ENCODE peak calls at places on chromosome 16, in six cellular contexts. One of them, this sample, is unnamed.

GRCh38 chr16:81293909-81294802 is 20.6 kb upstream of the GAN start:
- DNase-seq in K562: no peak
- DNase-seq in HFFc6: no peak
- DNase-seq in tibial nerve: no peak
- DNase-seq in fibroblast of mammary gland: no peak
- DNase-seq in Caco-2: no peak
- DNase-seq in this sample: no peak

GRCh38 chr16:27429981-27430441 is 28.0 kb downstream of the IL21R start:
- DNase-seq in K562: no peak
- DNase-seq in HFFc6: no peak
- DNase-seq in tibial nerve: no peak
- DNase-seq in fibroblast of mammary gland: no peak
- DNase-seq in Caco-2: no peak
- DNase-seq in this sample: no peak

GRCh38 chr16:555528-556478 is 4.4 kb upstream of the PRR35 start:
- DNase-seq in K562: no peak
- DNase-seq in HFFc6: no peak
- DNase-seq in tibial nerve: no peak
- DNase-seq in fibroblast of mammary gland: no peak
- DNase-seq in Caco-2: no peak
- DNase-seq in this sample: no peak

GRCh38 chr16:64615647-64616280 is 506.1 kb downstream of the CDH11 start:
- DNase-seq in K562: no peak
- DNase-seq in HFFc6: no peak
- DNase-seq in tibial nerve: no peak
- DNase-seq in fibroblast of mammary gland: no peak
- DNase-seq in Caco-2: no peak
- DNase-seq in this sample: no peak

GRCh38 chr16:11056090-11056988 is 112.0 kb downstream of the CLEC16A start:
- DNase-seq in K562: no peak
- DNase-seq in HFFc6: no peak
- DNase-seq in tibial nerve: no peak
- DNase-seq in fibroblast of mammary gland: no peak
- DNase-seq in Caco-2: no peak
- DNase-seq in this sample: no peak

GRCh38 chr16:87483481-87483880 is 9.3 kb downstream of the ZCCHC14 start:
- DNase-seq in K562: no peak
- DNase-seq in HFFc6: no peak
- DNase-seq in tibial nerve: no peak
- DNase-seq in fibroblast of mammary gland: no peak
- DNase-seq in Caco-2: no peak
- DNase-seq in this sample: no peak

GRCh38 chr16:72847187-72848044 is 200.5 kb downstream of the ZFHX3 start:
- DNase-seq in K562: peak; percentile 30
- DNase-seq in HFFc6: peak; percentile 39
- DNase-seq in tibial nerve: no peak
- DNase-seq in fibroblast of mammary gland: peak; percentile 38
- DNase-seq in Caco-2: peak; percentile 48
- DNase-seq in this sample: no peak

GRCh38 chr16:46859719-46860152 is 24.4 kb upstream of the GPT2 start:
- DNase-seq in K562: peak; percentile 31
- DNase-seq in HFFc6: peak; percentile 93
- DNase-seq in tibial nerve: no peak
- DNase-seq in fibroblast of mammary gland: peak; percentile 94
- DNase-seq in Caco-2: peak; percentile 46
- DNase-seq in this sample: peak; percentile 52

GRCh38 chr16:69481901-69482341 is 57.5 kb downstream of the CYB5B start:
- DNase-seq in K562: peak; percentile 33
- DNase-seq in HFFc6: no peak
- DNase-seq in tibial nerve: peak; percentile 73
- DNase-seq in fibroblast of mammary gland: peak; percentile 82
- DNase-seq in Caco-2: peak; percentile 28
- DNase-seq in this sample: no peak

DNA sequence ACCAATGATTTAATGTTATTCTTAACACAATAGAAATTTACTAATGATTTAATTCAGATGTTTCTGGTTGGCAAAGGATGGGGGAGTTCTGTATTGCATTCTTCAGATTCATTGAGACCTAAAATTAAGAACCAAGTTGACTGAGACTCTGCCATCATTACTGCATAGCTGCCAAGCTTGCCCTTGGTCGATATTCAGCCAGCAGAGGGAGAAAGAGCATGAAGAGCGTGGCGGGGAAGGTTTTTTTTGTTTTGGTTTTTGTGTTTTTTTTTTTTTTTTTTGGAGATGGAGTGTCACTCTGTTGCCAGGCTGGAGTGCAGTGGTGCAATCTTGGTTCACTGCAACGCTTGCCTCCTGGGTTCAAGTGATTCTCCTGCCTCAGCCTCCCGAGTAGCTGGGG is 659.4 kb upstream of the EEF2KMT start:
- DNase-seq in K562: no peak
- DNase-seq in HFFc6: no peak
- DNase-seq in tibial nerve: no peak
- DNase-seq in fibroblast of mammary gland: no peak
- DNase-seq in Caco-2: no peak
- DNase-seq in this sample: no peak
- TF ChIP-seq CTCF in K562: no peak
- TF ChIP-seq CTCF in HFFc6: no peak
- TF ChIP-seq CTCF in tibial nerve: no peak
- TF ChIP-seq CTCF in fibroblast of mammary gland: no peak
- TF ChIP-seq CTCF in Caco-2: no peak
- TF ChIP-seq CTCF in this sample: no peak

DNA sequence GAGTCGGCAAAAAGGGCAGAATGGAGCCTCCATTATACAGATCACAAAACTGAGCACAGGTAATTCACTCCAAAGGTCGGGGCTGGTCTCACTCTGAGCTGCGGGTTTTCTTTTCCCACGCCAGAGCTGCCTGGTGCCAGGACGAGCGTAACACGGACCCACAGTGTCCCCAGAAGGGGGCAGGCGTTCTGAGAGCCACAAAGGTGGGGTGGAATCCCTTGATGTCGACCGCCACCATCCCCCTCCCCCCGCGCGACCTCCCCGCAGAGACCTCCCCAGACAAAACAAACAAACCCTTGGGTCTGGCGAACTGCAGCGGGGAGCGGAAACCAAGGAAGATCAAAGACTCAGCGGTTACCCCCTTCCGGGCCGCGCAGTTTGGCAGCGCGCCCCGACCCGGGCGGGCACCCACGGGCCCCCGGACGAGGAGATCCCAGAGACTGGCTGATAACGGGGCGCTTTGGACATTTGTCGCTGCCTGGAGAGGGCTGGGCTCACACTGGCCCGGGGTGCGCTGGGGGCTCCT is 793 bp upstream of the NKD1 start:
- DNase-seq in K562: no peak
- DNase-seq in HFFc6: no peak
- DNase-seq in tibial nerve: no peak
- DNase-seq in fibroblast of mammary gland: no peak
- DNase-seq in Caco-2: peak; percentile 76
- DNase-seq in this sample: no peak
- TF ChIP-seq CTCF in K562: no peak
- TF ChIP-seq CTCF in HFFc6: no peak
- TF ChIP-seq CTCF in tibial nerve: peak; percentile 14
- TF ChIP-seq CTCF in fibroblast of mammary gland: no peak
- TF ChIP-seq CTCF in Caco-2: peak; percentile 60
- TF ChIP-seq CTCF in this sample: no peak

DNA sequence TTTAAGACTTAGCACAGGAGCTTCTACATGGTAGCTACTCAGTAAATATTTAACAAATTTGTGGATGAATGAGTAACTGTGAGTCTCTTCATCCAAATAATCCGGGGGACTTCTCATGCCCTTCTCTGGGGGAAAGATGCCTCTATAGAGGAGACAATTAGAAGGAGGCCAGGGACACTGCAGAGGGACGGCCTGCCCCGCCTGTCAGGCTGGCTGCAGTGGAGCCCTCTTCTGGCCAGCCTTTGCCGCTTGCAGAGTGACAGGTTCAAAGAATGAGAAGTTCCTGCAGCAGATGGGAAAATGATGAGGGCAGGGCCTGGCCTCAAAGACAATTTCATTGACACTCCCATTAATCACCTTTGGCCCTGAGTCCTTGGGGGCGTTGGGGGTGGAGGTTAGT is 339.1 kb downstream of the MAF start:
- DNase-seq in K562: peak; percentile 42
- DNase-seq in HFFc6: no peak
- DNase-seq in tibial nerve: no peak
- DNase-seq in fibroblast of mammary gland: no peak
- DNase-seq in Caco-2: peak; percentile 45
- DNase-seq in this sample: no peak
- TF ChIP-seq CTCF in K562: peak; percentile 75
- TF ChIP-seq CTCF in HFFc6: no peak
- TF ChIP-seq CTCF in tibial nerve: no peak
- TF ChIP-seq CTCF in fibroblast of mammary gland: no peak
- TF ChIP-seq CTCF in Caco-2: peak; percentile 56
- TF ChIP-seq CTCF in this sample: no peak

DNA sequence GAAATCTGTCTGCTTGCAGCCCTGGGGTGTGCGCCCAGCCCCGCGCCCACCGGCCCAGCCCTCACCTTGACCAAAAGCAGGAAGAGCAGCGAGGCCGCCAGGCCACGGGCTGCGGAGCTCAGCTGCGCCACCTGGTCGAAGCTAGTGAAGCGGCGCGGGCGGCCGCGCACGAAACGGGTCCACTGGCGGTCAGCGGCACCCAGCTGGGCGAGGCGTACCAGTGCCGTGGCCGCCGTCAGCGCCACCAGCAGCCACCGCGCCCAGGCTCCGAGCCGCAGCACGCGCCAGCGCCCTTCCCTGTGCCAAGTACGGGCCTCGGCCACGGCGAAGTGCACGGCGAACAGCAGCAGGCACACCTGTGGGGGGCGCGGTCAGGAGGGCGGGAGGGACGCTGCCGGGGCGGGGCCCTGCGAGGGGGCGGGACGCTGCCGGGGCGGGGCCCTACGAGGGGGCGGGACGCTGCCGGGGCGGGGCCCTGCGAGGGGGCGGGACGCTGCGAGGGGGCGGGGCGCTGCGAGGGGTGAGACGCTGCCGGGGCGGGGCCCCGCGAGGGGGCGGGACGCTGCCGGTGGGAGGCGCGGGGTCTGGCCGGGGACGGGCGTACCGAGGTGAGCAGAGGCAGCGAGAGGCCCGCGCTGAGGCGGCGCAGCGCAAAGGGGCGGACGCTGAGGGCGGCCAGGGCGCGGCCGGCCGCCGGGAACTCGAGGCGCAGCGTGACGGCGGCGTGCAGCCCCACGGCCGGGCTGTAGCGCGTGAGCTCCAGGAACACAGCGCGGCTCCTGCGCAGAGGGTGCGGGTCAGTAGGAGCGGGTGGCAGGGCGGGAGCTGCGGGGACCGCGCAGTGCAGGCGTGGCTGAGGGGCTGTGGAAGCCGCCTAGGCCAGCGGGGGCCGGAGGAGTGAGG is 43.3 kb downstream of the TSC2 start:
- DNase-seq in K562: peak; percentile 51
- DNase-seq in HFFc6: no peak
- DNase-seq in tibial nerve: peak; percentile 36
- DNase-seq in fibroblast of mammary gland: peak; percentile 31
- DNase-seq in Caco-2: peak; percentile 94
- DNase-seq in this sample: no peak
- TF ChIP-seq CTCF in K562: no peak
- TF ChIP-seq CTCF in HFFc6: no peak
- TF ChIP-seq CTCF in tibial nerve: no peak
- TF ChIP-seq CTCF in fibroblast of mammary gland: no peak
- TF ChIP-seq CTCF in Caco-2: peak; percentile 69
- TF ChIP-seq CTCF in this sample: no peak

DNA sequence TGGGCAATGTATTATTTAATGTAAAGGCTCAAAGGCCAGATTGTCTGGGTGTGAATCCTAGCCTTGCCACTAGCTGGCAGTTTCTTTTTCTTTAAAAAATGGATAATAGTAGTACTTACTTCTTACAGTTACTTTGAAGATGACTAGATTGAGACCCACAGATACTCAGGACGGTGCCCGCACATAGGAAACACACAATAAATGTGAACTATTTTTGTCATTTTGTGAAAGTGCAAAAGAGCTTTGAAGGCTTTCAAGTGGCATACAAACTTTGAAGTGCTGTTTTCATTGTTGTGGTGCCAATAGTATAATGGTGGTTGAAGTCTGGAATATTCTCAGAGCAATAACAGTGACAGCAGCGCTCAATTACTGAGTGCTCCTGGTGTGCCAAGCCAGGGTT is 63.6 kb downstream of the OTOA start:
- DNase-seq in K562: no peak
- DNase-seq in HFFc6: no peak
- DNase-seq in tibial nerve: no peak
- DNase-seq in fibroblast of mammary gland: no peak
- DNase-seq in Caco-2: no peak
- DNase-seq in this sample: no peak
- TF ChIP-seq CTCF in K562: no peak
- TF ChIP-seq CTCF in HFFc6: peak; percentile 34
- TF ChIP-seq CTCF in tibial nerve: no peak
- TF ChIP-seq CTCF in fibroblast of mammary gland: no peak
- TF ChIP-seq CTCF in Caco-2: no peak
- TF ChIP-seq CTCF in this sample: no peak